ENCODE peak calls at places on chromosomes 3 and 15, in eight cellular contexts. O is body of pancreas, G is heart right ventricle, R is dorsolateral prefrontal cortex, E is GM12865, J is endothelial cell, S is H1, M is left ventricle myocardium inferior. F is an unnamed sample.

GRCh38 chr3:132284756-132285619 is 32.2 kb upstream of the ACP3 start:
- DNase-seq in O (no peak), G (no peak), R (no peak), E (no peak), J (no peak), S (peak), M (no peak), F (peak)

GRCh38 chr15:88894348-88894818 is 961 bp downstream of the HAPLN3 start:
- DNase-seq in O (peak), G (no peak), R (no peak), E (peak), J (peak), S (peak), M (peak), F (peak)

GRCh38 chr15:100096700-100097099 is 245.1 kb downstream of the ADAMTS17 start:
- DNase-seq in O (no peak), G (no peak), R (no peak), E (no peak), J (no peak), S (no peak), M (no peak), F (no peak)

GRCh38 chr15:58309993-58310928 is 121.5 kb upstream of the LIPC start:
- DNase-seq in O (no peak), G (peak), R (peak), E (no peak), J (no peak), S (no peak), M (peak), F (no peak)

GRCh38 chr15:80942746-80943565 is 46.7 kb downstream of the MESD start:
- DNase-seq in O (no peak), G (peak), R (no peak), E (no peak), J (no peak), S (no peak), M (peak), F (no peak)

GRCh38 chr3:152159328-152159727 is 109.4 kb upstream of the MBNL1 start:
- DNase-seq in O (no peak), G (no peak), R (no peak), E (no peak), J (no peak), S (no peak), M (no peak), F (no peak)

GRCh38 chr3:166296179-166296783 is 459.1 kb upstream of the BCHE start:
- DNase-seq in O (no peak), G (no peak), R (no peak), E (no peak), J (no peak), S (no peak), M (no peak), F (no peak)

GRCh38 chr15:36775209-36775608 is 195.8 kb downstream of the CDIN1 start:
- DNase-seq in O (no peak), G (no peak), R (no peak), E (no peak), J (no peak), S (no peak), M (no peak), F (no peak)

GRCh38 chr15:55494927-55495326 is 13.1 kb downstream of the DNAAF4 start:
- DNase-seq in O (no peak), G (no peak), R (no peak), E (peak), J (no peak), S (no peak), M (no peak), F (no peak)

GRCh38 chr15:20645956-20646355 is 104.4 kb upstream of the GOLGA6L6 start:
- DNase-seq in O (no peak), G (peak), R (no peak), E (peak), J (no peak), S (no peak), M (peak), F (no peak)

GRCh38 chr3:127180859-127181258 is 12.1 kb upstream of the PRR23E start:
- DNase-seq in O (no peak), G (no peak), R (no peak), E (no peak), J (no peak), S (no peak), M (no peak), F (no peak)

GRCh38 chr3:113274959-113275556 is 63.7 kb downstream of the BOC start:
- DNase-seq in O (peak), G (no peak), R (no peak), E (no peak), J (no peak), S (no peak), M (no peak), F (no peak)

GRCh38 chr3:100463002-100463401 is 29.4 kb upstream of the TMEM45A start:
- DNase-seq in O (peak), G (peak), R (no peak), E (peak), J (peak), S (no peak), M (no peak), F (no peak)

GRCh38 chr15:66221126-66221525 is 32.4 kb downstream of the MEGF11 start:
- DNase-seq in O (no peak), G (no peak), R (no peak), E (no peak), J (no peak), S (no peak), M (no peak), F (no peak)

GRCh38 chr15:100350434-100351226 is 8.9 kb upstream of the ADAMTS17 start:
- DNase-seq in O (peak), G (no peak), R (no peak), E (no peak), J (no peak), S (no peak), M (no peak), F (no peak)

GRCh38 chr15:98758224-98758623 is 109.9 kb downstream of the IGF1R start:
- DNase-seq in O (no peak), G (no peak), R (no peak), E (no peak), J (no peak), S (no peak), M (no peak), F (no peak)

GRCh38 chr3:112775011-112775742 is 71.5 kb downstream of the CD200R1L start:
- DNase-seq in O (no peak), G (peak), R (no peak), E (no peak), J (no peak), S (no peak), M (no peak), F (no peak)

GRCh38 chr3:42262525-42262924 is 3.5 kb downstream of the CCK start:
- DNase-seq in O (no peak), G (no peak), R (no peak), E (no peak), J (no peak), S (no peak), M (no peak), F (no peak)

GRCh38 chr15:77118787-77119410 is 48.0 kb upstream of the TSPAN3 start:
- DNase-seq in O (peak), G (peak), R (no peak), E (peak), J (no peak), S (no peak), M (no peak), F (no peak)

GRCh38 chr3:150823277-150823676 is 60.3 kb upstream of the SIAH2 start:
- DNase-seq in O (no peak), G (no peak), R (no peak), E (no peak), J (no peak), S (no peak), M (no peak), F (no peak)

GRCh38 chr3:72904156-72904555 is 16.3 kb downstream of the GXYLT2 start:
- DNase-seq in O (no peak), G (no peak), R (no peak), E (no peak), J (no peak), S (no peak), M (no peak), F (no peak)

GRCh38 chr15:58931985-58932384 is 1.5 kb downstream of the SLTM start:
- DNase-seq in O (no peak), G (peak), R (no peak), E (peak), J (no peak), S (no peak), M (no peak), F (no peak)

GRCh38 chr15:23687143-23687470 is at the start of gene NDN:
- DNase-seq in O (peak), G (peak), R (no peak), E (no peak), J (peak), S (peak), M (peak), F (peak)

GRCh38 chr3:178308696-178309278 is 227.4 kb upstream of the KCNMB2 start:
- DNase-seq in O (no peak), G (no peak), R (no peak), E (no peak), J (no peak), S (no peak), M (no peak), F (no peak)

GRCh38 chr3:155497930-155498647 is 204.6 kb upstream of the STRIT1 start:
- DNase-seq in O (no peak), G (no peak), R (no peak), E (no peak), J (no peak), S (no peak), M (no peak), F (no peak)

GRCh38 chr15:76994496-76994895 is 430 bp upstream of the PSTPIP1 start:
- DNase-seq in O (no peak), G (no peak), R (no peak), E (no peak), J (no peak), S (no peak), M (no peak), F (no peak)

GRCh38 chr15:99054892-99055291 is 47.3 kb upstream of the PGPEP1L start:
- DNase-seq in O (no peak), G (no peak), R (no peak), E (no peak), J (no peak), S (peak), M (no peak), F (no peak)

GRCh38 chr15:80773122-80773551 is 6.0 kb upstream of the CEMIP start:
- DNase-seq in O (no peak), G (no peak), R (no peak), E (no peak), J (no peak), S (no peak), M (no peak), F (no peak)

GRCh38 chr15:62059108-62059817 is 984 bp downstream of the VPS13C start:
- DNase-seq in O (no peak), G (no peak), R (no peak), E (peak), J (no peak), S (no peak), M (no peak), F (no peak)
- TF ChIP-seq CTCF in O (no peak), G (no peak), R (no peak), E (peak), J (no peak), S (no peak), M (peak), F (peak)

GRCh38 chr3:24182756-24183155 is 237.7 kb downstream of the NR1D2 start:
- DNase-seq in O (no peak), G (no peak), R (no peak), E (no peak), J (no peak), S (no peak), M (no peak), F (no peak)
- TF ChIP-seq CTCF in O (no peak), G (no peak), R (no peak), E (no peak), J (no peak), S (no peak), M (no peak), F (no peak)

GRCh38 chr15:41955100-41955499 is 17.3 kb downstream of the EHD4 start:
- DNase-seq in O (no peak), G (no peak), R (no peak), E (no peak), J (no peak), S (no peak), M (no peak), F (no peak)

GRCh38 chr15:41958002-41958420 is 14.3 kb downstream of the EHD4 start:
- DNase-seq in O (no peak), G (peak), R (no peak), E (no peak), J (no peak), S (no peak), M (no peak), F (no peak)

GRCh38 chr15:41957021-41957897 is 15.1 kb downstream of the EHD4 start:
- DNase-seq in O (no peak), G (no peak), R (no peak), E (peak), J (no peak), S (no peak), M (no peak), F (no peak)

GRCh38 chr15:41954036-41954435 is 18.3 kb downstream of the EHD4 start:
- DNase-seq in O (no peak), G (no peak), R (no peak), E (no peak), J (no peak), S (no peak), M (no peak), F (no peak)

DNA sequence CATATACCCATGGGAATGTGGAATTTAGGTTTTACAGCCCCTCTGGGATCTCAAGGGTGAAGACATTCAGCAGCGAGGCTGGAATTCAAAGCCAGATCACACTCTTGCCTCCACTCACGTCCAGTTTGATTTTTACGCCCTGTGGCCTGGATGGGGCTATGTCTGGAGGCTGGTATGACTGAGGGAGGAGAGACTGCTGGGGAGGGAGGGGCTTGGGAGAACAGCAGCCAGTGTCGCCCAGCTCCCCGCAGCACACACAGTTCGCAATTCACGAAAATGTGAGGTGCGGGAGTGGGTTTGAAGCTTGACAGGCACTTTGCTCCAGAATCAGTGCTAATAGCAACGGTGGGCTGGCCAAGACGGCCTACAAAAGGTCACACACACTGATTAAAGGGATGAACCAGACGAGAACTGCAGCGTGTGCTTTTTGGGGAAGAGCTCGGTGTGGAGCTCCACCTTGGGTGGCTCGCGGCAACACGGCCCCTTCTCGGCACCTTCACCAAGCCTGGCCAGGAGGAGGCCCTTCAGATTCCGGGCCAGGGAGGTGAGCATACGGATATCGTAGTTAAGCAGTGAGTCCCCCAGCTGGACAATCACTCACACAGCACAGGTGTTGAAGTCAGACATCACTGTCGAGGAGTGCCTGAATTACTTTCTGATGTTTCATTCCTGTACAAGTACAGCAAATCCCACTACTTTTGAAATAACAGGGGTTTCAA is 16.4 kb downstream of the EHD4 start:
- DNase-seq in O (peak), G (no peak), R (no peak), E (no peak), J (no peak), S (no peak), M (no peak), F (no peak)
- TF ChIP-seq CTCF in O (no peak), G (no peak), R (no peak), E (no peak), J (no peak), S (peak), M (peak), F (peak)

GRCh38 chr3:171155122-171155700 is 128.7 kb upstream of the SLC2A2 start:
- DNase-seq in O (no peak), G (no peak), R (no peak), E (no peak), J (no peak), S (no peak), M (no peak), F (no peak)

GRCh38 chr3:171159024-171159821 is 132.7 kb upstream of the SLC2A2 start:
- DNase-seq in O (no peak), G (no peak), R (peak), E (no peak), J (no peak), S (no peak), M (no peak), F (no peak)

GRCh38 chr3:171156455-171157005 is 130.0 kb upstream of the SLC2A2 start:
- DNase-seq in O (no peak), G (no peak), R (no peak), E (no peak), J (no peak), S (no peak), M (no peak), F (no peak)

GRCh38 chr3:171157980-171158379 is 131.5 kb upstream of the SLC2A2 start:
- DNase-seq in O (no peak), G (no peak), R (no peak), E (no peak), J (no peak), S (no peak), M (no peak), F (no peak)

DNA sequence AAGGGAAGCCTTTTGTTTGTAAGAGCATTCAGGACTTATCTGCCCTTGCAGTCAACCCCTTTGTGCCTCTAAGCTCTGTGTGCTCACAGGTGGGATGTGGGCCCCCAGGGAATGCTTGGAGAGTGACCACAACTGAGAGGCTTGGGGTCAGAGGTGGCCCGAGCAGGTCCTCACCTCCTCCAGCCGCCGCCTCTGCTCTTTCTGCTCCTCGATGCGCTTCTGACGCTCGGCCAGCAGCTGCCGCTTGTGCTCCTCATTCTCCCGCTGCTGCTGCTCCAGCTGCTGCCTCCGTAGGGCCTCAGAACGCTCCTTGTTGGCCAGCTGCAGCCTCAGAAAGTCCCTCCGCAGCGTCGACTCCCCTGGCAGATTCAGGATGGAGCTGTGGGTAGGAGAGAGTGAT is 130.8 kb upstream of the SLC2A2 start:
- DNase-seq in O (no peak), G (no peak), R (peak), E (no peak), J (no peak), S (no peak), M (peak), F (peak)
- TF ChIP-seq CTCF in O (no peak), G (no peak), R (no peak), E (no peak), J (no peak), S (no peak), M (peak), F (no peak)

GRCh38 chr15:48522911-48523310 is 122.6 kb downstream of the FBN1 start:
- DNase-seq in O (no peak), G (no peak), R (no peak), E (no peak), J (no peak), S (no peak), M (no peak), F (no peak)

GRCh38 chr15:48522123-48522522 is 123.4 kb downstream of the FBN1 start:
- DNase-seq in O (no peak), G (no peak), R (no peak), E (no peak), J (no peak), S (no peak), M (no peak), F (no peak)

GRCh38 chr15:48530528-48530927 is 115.0 kb downstream of the FBN1 start:
- DNase-seq in O (no peak), G (no peak), R (no peak), E (no peak), J (no peak), S (no peak), M (no peak), F (no peak)

GRCh38 chr15:48532938-48533337 is 112.6 kb downstream of the FBN1 start:
- DNase-seq in O (no peak), G (no peak), R (no peak), E (no peak), J (no peak), S (no peak), M (no peak), F (no peak)

DNA sequence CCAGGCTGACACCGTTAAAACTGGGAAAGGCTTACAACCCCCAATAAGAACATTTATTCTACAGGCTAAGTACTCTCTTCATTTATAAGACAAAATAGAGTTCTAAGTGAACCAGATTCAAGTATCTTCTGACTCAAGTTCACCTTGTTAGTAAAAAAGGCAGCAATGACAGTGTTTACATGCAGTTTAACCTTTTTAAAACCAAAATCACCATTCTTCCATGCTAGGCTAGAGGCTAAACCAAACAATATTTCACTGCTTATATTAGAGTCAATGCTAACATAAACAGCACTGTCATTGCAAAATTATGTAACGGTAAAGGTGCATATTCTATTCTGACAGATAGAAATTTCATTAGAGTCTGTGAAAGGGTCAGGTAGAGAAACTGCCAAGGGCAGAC is 118.0 kb downstream of the FBN1 start:
- DNase-seq in O (no peak), G (no peak), R (no peak), E (no peak), J (no peak), S (no peak), M (no peak), F (no peak)
- TF ChIP-seq CTCF in O (no peak), G (no peak), R (no peak), E (no peak), J (no peak), S (no peak), M (no peak), F (no peak)

DNA sequence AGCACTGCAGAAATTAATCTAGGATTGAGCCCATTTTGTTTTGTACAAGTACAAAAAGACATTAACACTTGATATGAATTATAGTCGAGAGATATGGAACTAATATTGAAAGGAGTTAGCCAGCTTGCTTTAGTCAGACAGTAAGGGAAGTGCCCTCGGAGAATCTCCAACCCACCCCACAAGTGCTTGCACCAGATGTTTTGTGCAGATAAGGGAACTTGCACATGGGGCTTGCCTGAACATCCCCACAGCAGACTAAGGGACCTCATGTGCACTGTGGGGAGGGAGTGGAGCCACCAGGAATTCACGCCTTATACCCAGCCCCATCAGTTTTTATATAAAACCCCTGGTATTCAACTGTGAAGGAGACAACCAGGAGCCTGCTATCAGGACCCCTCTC is 122.3 kb downstream of the EFHB start:
- DNase-seq in O (no peak), G (no peak), R (no peak), E (no peak), J (peak), S (no peak), M (no peak), F (no peak)
- TF ChIP-seq CTCF in O (no peak), G (no peak), R (no peak), E (no peak), J (no peak), S (no peak), M (no peak), F (no peak)

F was measured in progenitor cell of endocrine pancreas.